ENCODE peak calls at places on chromosome 12, in four cellular contexts. One of them, this sample, is unnamed.

GRCh38 chr12:53965251-53966069 is 7.5 kb upstream of the HOXC11 start:
- DNase-seq in neural progenitor cell: no peak
- DNase-seq in lower leg skin: peak; percentile 71
- DNase-seq in WERI-Rb-1: no peak
- DNase-seq in this sample: no peak

GRCh38 chr12:123264642-123265041 is 7.0 kb downstream of the CDK2AP1 start:
- DNase-seq in neural progenitor cell: peak; percentile 66
- DNase-seq in lower leg skin: no peak
- DNase-seq in WERI-Rb-1: peak; percentile 53
- DNase-seq in this sample: no peak

GRCh38 chr12:123891516-123892179 is 81.0 kb downstream of the CCDC92 start:
- DNase-seq in neural progenitor cell: peak; percentile 15
- DNase-seq in WERI-Rb-1: no peak
- DNase-seq in lower leg skin: no peak
- DNase-seq in this sample: no peak

GRCh38 chr12:10392394-10392930 is 2.6 kb upstream of the KLRK1 start:
- DNase-seq in lower leg skin: peak; percentile 80
- DNase-seq in WERI-Rb-1: no peak
- DNase-seq in neural progenitor cell: no peak
- DNase-seq in this sample: no peak

GRCh38 chr12:51082561-51083139 is 746 bp downstream of the CSRNP2 start:
- DNase-seq in neural progenitor cell: no peak
- DNase-seq in lower leg skin: no peak
- DNase-seq in WERI-Rb-1: peak; percentile 30
- DNase-seq in this sample: no peak

GRCh38 chr12:19915392-19916192 is 452.7 kb upstream of the PDE3A start:
- DNase-seq in WERI-Rb-1: no peak
- DNase-seq in lower leg skin: no peak
- DNase-seq in neural progenitor cell: peak; percentile 66
- DNase-seq in this sample: no peak

GRCh38 chr12:66107451-66107915 is 23.1 kb downstream of the LLPH start:
- DNase-seq in neural progenitor cell: peak; percentile 91
- DNase-seq in lower leg skin: peak; percentile 78
- DNase-seq in WERI-Rb-1: peak; percentile 67
- DNase-seq in this sample: peak; percentile 80

GRCh38 chr12:76666272-76666845 is 97.6 kb upstream of the ZDHHC17 start:
- DNase-seq in lower leg skin: no peak
- DNase-seq in neural progenitor cell: no peak
- DNase-seq in WERI-Rb-1: no peak
- DNase-seq in this sample: no peak

GRCh38 chr12:122166422-122167327 is 7.3 kb downstream of the IL31 start:
- DNase-seq in WERI-Rb-1: peak; percentile 67
- DNase-seq in lower leg skin: no peak
- DNase-seq in neural progenitor cell: no peak
- DNase-seq in this sample: no peak

GRCh38 chr12:51917041-51917590 is 9.8 kb downstream of the ACVRL1 start:
- DNase-seq in lower leg skin: no peak
- DNase-seq in neural progenitor cell: no peak
- DNase-seq in WERI-Rb-1: no peak
- DNase-seq in this sample: no peak

GRCh38 chr12:77133566-77133965 is 68.2 kb upstream of the E2F7 start:
- DNase-seq in lower leg skin: no peak
- DNase-seq in WERI-Rb-1: no peak
- DNase-seq in neural progenitor cell: peak; percentile 84
- DNase-seq in this sample: no peak

GRCh38 chr12:100675432-100675831 is 101.9 kb downstream of the GAS2L3 start:
- DNase-seq in neural progenitor cell: no peak
- DNase-seq in WERI-Rb-1: no peak
- DNase-seq in lower leg skin: no peak
- DNase-seq in this sample: peak; percentile 27

GRCh38 chr12:53229454-53229853 is 2.6 kb downstream of the RARG start:
- DNase-seq in WERI-Rb-1: no peak
- DNase-seq in lower leg skin: no peak
- DNase-seq in neural progenitor cell: no peak
- DNase-seq in this sample: no peak

GRCh38 chr12:94650143-94651056 is at the start of gene TMCC3:
- DNase-seq in neural progenitor cell: peak; percentile 80
- DNase-seq in WERI-Rb-1: peak; percentile 33
- DNase-seq in lower leg skin: no peak
- DNase-seq in this sample: no peak

GRCh38 chr12:107356266-107356936 is 263.1 kb upstream of the CRY1 start:
- DNase-seq in lower leg skin: no peak
- DNase-seq in neural progenitor cell: no peak
- DNase-seq in WERI-Rb-1: no peak
- DNase-seq in this sample: no peak

GRCh38 chr12:70482764-70483163 is 116.7 kb downstream of the KCNMB4 start:
- DNase-seq in neural progenitor cell: no peak
- DNase-seq in WERI-Rb-1: no peak
- DNase-seq in lower leg skin: no peak
- DNase-seq in this sample: no peak

GRCh38 chr12:57614178-57614947 is 3.1 kb downstream of the ARHGEF25 start:
- DNase-seq in neural progenitor cell: peak; percentile 41
- DNase-seq in WERI-Rb-1: no peak
- DNase-seq in lower leg skin: no peak
- DNase-seq in this sample: no peak

GRCh38 chr12:71846322-71846940 is 6.9 kb downstream of the TBC1D15 start:
- DNase-seq in lower leg skin: no peak
- DNase-seq in WERI-Rb-1: no peak
- DNase-seq in neural progenitor cell: no peak
- DNase-seq in this sample: no peak

GRCh38 chr12:43210437-43211197 is 341.4 kb downstream of the ADAMTS20 start:
- DNase-seq in neural progenitor cell: no peak
- DNase-seq in WERI-Rb-1: no peak
- DNase-seq in lower leg skin: no peak
- DNase-seq in this sample: no peak

GRCh38 chr12:116939734-116940133 is 29.0 kb downstream of the FBXW8 start:
- DNase-seq in neural progenitor cell: no peak
- DNase-seq in lower leg skin: no peak
- DNase-seq in WERI-Rb-1: peak; percentile 29
- DNase-seq in this sample: no peak

GRCh38 chr12:4900327-4900726 is 9.4 kb upstream of the KCNA1 start:
- DNase-seq in lower leg skin: no peak
- DNase-seq in WERI-Rb-1: no peak
- DNase-seq in neural progenitor cell: no peak
- DNase-seq in this sample: no peak

GRCh38 chr12:55718650-55719275 is 1.4 kb upstream of the RDH5 start:
- DNase-seq in lower leg skin: no peak
- DNase-seq in neural progenitor cell: no peak
- DNase-seq in WERI-Rb-1: no peak
- DNase-seq in this sample: no peak

GRCh38 chr12:88227263-88227662 is 85.2 kb downstream of the TMTC3 start:
- DNase-seq in neural progenitor cell: no peak
- DNase-seq in WERI-Rb-1: no peak
- DNase-seq in lower leg skin: no peak
- DNase-seq in this sample: no peak

GRCh38 chr12:132631357-132632065 is 12.9 kb downstream of the P2RX2 start:
- DNase-seq in neural progenitor cell: no peak
- DNase-seq in lower leg skin: no peak
- DNase-seq in WERI-Rb-1: no peak
- DNase-seq in this sample: no peak

GRCh38 chr12:110249716-110250225 is 31.3 kb upstream of the ATP2A2 start:
- DNase-seq in lower leg skin: no peak
- DNase-seq in WERI-Rb-1: no peak
- DNase-seq in neural progenitor cell: no peak
- DNase-seq in this sample: peak; percentile 78

GRCh38 chr12:47207005-47207717 is 127.4 kb upstream of the AMIGO2 start:
- DNase-seq in neural progenitor cell: no peak
- DNase-seq in WERI-Rb-1: no peak
- DNase-seq in lower leg skin: no peak
- DNase-seq in this sample: no peak

GRCh38 chr12:103422328-103422727 is 73.4 kb downstream of the C12orf42 start:
- DNase-seq in lower leg skin: no peak
- DNase-seq in neural progenitor cell: peak; percentile 63
- DNase-seq in WERI-Rb-1: no peak
- DNase-seq in this sample: no peak

GRCh38 chr12:56189918-56190694 is 823 bp upstream of the SMARCC2 start:
- DNase-seq in neural progenitor cell: peak; percentile 88
- DNase-seq in lower leg skin: peak; percentile 81
- DNase-seq in WERI-Rb-1: peak; percentile 88
- DNase-seq in this sample: peak; percentile 40

GRCh38 chr12:88577537-88577936 is 2.7 kb downstream of the KITLG start:
- DNase-seq in neural progenitor cell: no peak
- DNase-seq in lower leg skin: no peak
- DNase-seq in WERI-Rb-1: no peak
- DNase-seq in this sample: no peak

GRCh38 chr12:105279460-105280056 is 43.6 kb upstream of the APPL2 start:
- DNase-seq in neural progenitor cell: peak; percentile 58
- DNase-seq in WERI-Rb-1: peak; percentile 39
- DNase-seq in lower leg skin: no peak
- DNase-seq in this sample: no peak

GRCh38 chr12:645563-646071 is 17.6 kb downstream of the NINJ2 start:
- DNase-seq in lower leg skin: peak; percentile 71
- DNase-seq in WERI-Rb-1: no peak
- DNase-seq in neural progenitor cell: no peak
- DNase-seq in this sample: no peak

GRCh38 chr12:116601524-116601923 is 42.3 kb downstream of the MAP1LC3B2 start:
- DNase-seq in WERI-Rb-1: no peak
- DNase-seq in lower leg skin: no peak
- DNase-seq in neural progenitor cell: no peak
- DNase-seq in this sample: no peak

GRCh38 chr12:63319386-63319785 is 168.4 kb upstream of the AVPR1A start:
- DNase-seq in lower leg skin: no peak
- DNase-seq in neural progenitor cell: no peak
- DNase-seq in WERI-Rb-1: no peak
- DNase-seq in this sample: no peak

GRCh38 chr12:72031066-72031465 is 92.4 kb downstream of the TPH2 start:
- DNase-seq in WERI-Rb-1: no peak
- DNase-seq in lower leg skin: no peak
- DNase-seq in neural progenitor cell: no peak
- DNase-seq in this sample: no peak

GRCh38 chr12:68043446-68043845 is 54.2 kb downstream of the IFNG-AS1 start:
- DNase-seq in neural progenitor cell: no peak
- DNase-seq in WERI-Rb-1: no peak
- DNase-seq in lower leg skin: no peak
- DNase-seq in this sample: peak; percentile 80

DNA sequence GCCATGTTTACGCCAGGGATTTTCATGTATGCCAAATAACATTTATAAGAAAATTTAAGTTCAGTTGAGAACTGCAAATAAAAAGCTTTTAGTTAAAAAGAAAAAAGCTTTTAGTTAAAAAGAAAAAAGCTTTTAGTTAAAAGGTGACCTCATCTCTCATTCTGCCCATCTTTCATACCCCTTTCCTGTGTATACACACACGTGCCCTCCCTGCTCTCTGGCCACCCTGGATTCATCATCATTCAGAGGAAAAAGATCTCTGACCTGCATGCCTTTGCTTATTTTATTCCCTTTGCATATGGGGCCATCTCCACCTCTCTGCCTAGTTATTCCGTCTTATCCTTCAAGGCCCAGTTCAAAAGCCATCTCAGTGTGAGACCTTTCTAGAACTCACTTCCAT is 38.1 kb upstream of the CDK17 start:
- DNase-seq in neural progenitor cell: no peak
- DNase-seq in WERI-Rb-1: no peak
- DNase-seq in lower leg skin: no peak
- DNase-seq in this sample: no peak
- H3K4me3 ChIP-seq in neural progenitor cell: no peak overlapping the region
- H3K4me3 ChIP-seq in WERI-Rb-1: no peak overlapping the region
- H3K4me3 ChIP-seq in lower leg skin: no peak overlapping the region
- H3K4me3 ChIP-seq in this sample: no peak overlapping the region

GRCh38 chr12:33703221-33703620 is 263.6 kb upstream of the SYT10 start:
- DNase-seq in neural progenitor cell: no peak
- DNase-seq in lower leg skin: no peak
- DNase-seq in WERI-Rb-1: no peak
- DNase-seq in this sample: no peak

GRCh38 chr12:33710548-33710947 is 270.9 kb upstream of the SYT10 start:
- DNase-seq in lower leg skin: no peak
- DNase-seq in neural progenitor cell: no peak
- DNase-seq in WERI-Rb-1: no peak
- DNase-seq in this sample: no peak

GRCh38 chr12:33706927-33707326 is 267.3 kb upstream of the SYT10 start:
- DNase-seq in WERI-Rb-1: no peak
- DNase-seq in lower leg skin: no peak
- DNase-seq in neural progenitor cell: no peak
- DNase-seq in this sample: no peak

GRCh38 chr12:33708935-33709334 is 269.3 kb upstream of the SYT10 start:
- DNase-seq in lower leg skin: no peak
- DNase-seq in neural progenitor cell: no peak
- DNase-seq in WERI-Rb-1: no peak
- DNase-seq in this sample: no peak
- TF ChIP-seq CTCF in lower leg skin: no peak
- TF ChIP-seq CTCF in neural progenitor cell: no peak
- TF ChIP-seq CTCF in WERI-Rb-1: no peak
- TF ChIP-seq CTCF in this sample: no peak

DNA sequence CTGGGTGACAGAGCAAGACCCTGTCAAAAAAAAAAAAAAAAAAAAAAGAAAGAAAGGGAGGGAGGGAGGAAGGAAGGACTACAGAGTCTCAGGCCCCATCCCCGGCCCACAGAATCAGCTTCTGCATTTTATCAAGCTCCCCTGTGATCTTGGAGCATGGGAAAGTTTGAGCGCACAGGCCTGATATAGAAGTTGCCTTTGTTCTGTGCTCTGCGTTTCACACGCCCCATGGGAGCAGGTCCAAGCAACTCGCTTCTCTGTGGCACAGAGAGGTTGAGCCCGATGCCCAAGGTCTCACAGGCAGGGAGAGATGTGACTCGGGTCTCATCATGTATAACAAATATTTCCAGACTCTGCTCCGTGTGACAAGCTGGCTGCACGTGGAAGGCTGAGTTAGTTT is 101.7 kb downstream of the PHETA1 start:
- DNase-seq in lower leg skin: no peak
- DNase-seq in WERI-Rb-1: no peak
- DNase-seq in neural progenitor cell: no peak
- DNase-seq in this sample: no peak
- H3K4me3 ChIP-seq in lower leg skin: no peak overlapping the region
- H3K4me3 ChIP-seq in WERI-Rb-1: no peak overlapping the region
- H3K4me3 ChIP-seq in neural progenitor cell: no peak overlapping the region
- H3K4me3 ChIP-seq in this sample: no peak overlapping the region

GRCh38 chr12:120581998-120582397 is 796 bp upstream of the POP5 start:
- DNase-seq in neural progenitor cell: no peak
- DNase-seq in lower leg skin: no peak
- DNase-seq in WERI-Rb-1: no peak
- DNase-seq in this sample: no peak

GRCh38 chr12:120586216-120586615 is 5.0 kb upstream of the POP5 start:
- DNase-seq in WERI-Rb-1: no peak
- DNase-seq in lower leg skin: no peak
- DNase-seq in neural progenitor cell: peak; percentile 45
- DNase-seq in this sample: no peak

GRCh38 chr12:120586860-120587259 is 5.7 kb upstream of the POP5 start:
- DNase-seq in lower leg skin: no peak
- DNase-seq in WERI-Rb-1: no peak
- DNase-seq in neural progenitor cell: no peak
- DNase-seq in this sample: no peak

GRCh38 chr12:120583478-120584030 is 2.4 kb upstream of the POP5 start:
- DNase-seq in neural progenitor cell: peak; percentile 85
- DNase-seq in WERI-Rb-1: peak; percentile 75
- DNase-seq in lower leg skin: peak; percentile 51
- DNase-seq in this sample: no peak

GRCh38 chr12:120584343-120585149 is 3.3 kb upstream of the POP5 start:
- DNase-seq in WERI-Rb-1: peak; percentile 43
- DNase-seq in neural progenitor cell: peak; percentile 88
- DNase-seq in lower leg skin: no peak
- DNase-seq in this sample: no peak
- TF ChIP-seq CTCF in WERI-Rb-1: peak; percentile 26
- TF ChIP-seq CTCF in neural progenitor cell: peak; percentile 19
- TF ChIP-seq CTCF in lower leg skin: no peak
- TF ChIP-seq CTCF in this sample: peak; percentile 42

GRCh38 chr12:2057793-2058408 is 5.1 kb downstream of the CACNA1C start:
- DNase-seq in neural progenitor cell: no peak
- DNase-seq in WERI-Rb-1: no peak
- DNase-seq in lower leg skin: no peak
- DNase-seq in this sample: no peak
- H3K4me3 ChIP-seq in neural progenitor cell: no peak overlapping the region
- H3K4me3 ChIP-seq in WERI-Rb-1: no peak overlapping the region
- H3K4me3 ChIP-seq in lower leg skin: no peak overlapping the region
- H3K4me3 ChIP-seq in this sample: no peak overlapping the region

This sample was measured in epithelial cell of proximal tubule.